ENCODE peak calls at places on chromosomes 11 and 22, in four cellular contexts. D is CD8-positive, alpha-beta T cell; O is activated T-cell treated with anti-CD3 and anti-CD28 coated beads for 1 hour; A is NCI-H1417. Q is an unnamed sample.

GRCh38 chr11:80156062-80156461 is 715.2 kb upstream of the TENM4 start:
- DNase-seq in A (no peak), O (no peak), D (no peak), Q (no peak)

GRCh38 chr11:61142424-61142823 is 18.8 kb downstream of the VPS37C start:
- DNase-seq in A (no peak), O (no peak), D (no peak), Q (no peak)

GRCh38 chr22:39219071-39220050 is 25.4 kb downstream of the PDGFB start:
- DNase-seq in D (peak; percentile 43), A (no peak), O (no peak), Q (no peak)

GRCh38 chr22:27718186-27719032 is 83.1 kb downstream of the MN1 start:
- DNase-seq in A (no peak), D (no peak), O (no peak), Q (no peak)

GRCh38 chr11:112817376-112817775 is 143.8 kb upstream of the NCAM1 start:
- DNase-seq in O (no peak), D (no peak), A (no peak), Q (no peak)

GRCh38 chr11:67271548-67272284 is 5.4 kb downstream of the GRK2 start:
- DNase-seq in O (no peak), D (peak; percentile 71), A (peak; percentile 17), Q (peak; percentile 56)

GRCh38 chr11:117380676-117381075 is 53.0 kb downstream of the CEP164 start:
- DNase-seq in O (no peak), D (no peak), A (no peak), Q (no peak)

GRCh38 chr22:46335201-46336118 is at the start of gene TRMU:
- DNase-seq in D (peak; percentile 86), A (peak; percentile 68), O (peak; percentile 56), Q (peak; percentile 76)

GRCh38 chr11:65576867-65577755 is 1.3 kb downstream of the EHBP1L1 start:
- DNase-seq in A (no peak), O (no peak), D (no peak), Q (no peak)

GRCh38 chr11:112279901-112280267 is 19.2 kb upstream of the PLET1 start:
- DNase-seq in A (peak; percentile 70), O (peak; percentile 77), D (peak; percentile 86), Q (peak; percentile 76)

GRCh38 chr11:61675826-61676225 is 4.4 kb upstream of the DAGLA start:
- DNase-seq in A (no peak), O (no peak), D (no peak), Q (no peak)